ENCODE peak calls at places on chromosome 10, in eight cellular contexts. E is Panc1, S is heart left ventricle, V is body of pancreas, M is PC-3, A is right lobe of liver, W is psoas muscle, R is A549. X is an unnamed sample.

GRCh38 chr10:21195149-21195731 is 298.1 kb upstream of the NEBL start:
- ATAC-seq in E (no peak), S (no peak), V (no peak), M (peak; percentile 37), A (peak; percentile 79), W (no peak), R (peak; percentile 54), X (no peak)

GRCh38 chr10:23345861-23346260 is 1.3 kb upstream of the C10orf67 start:
- ATAC-seq in E (no peak), S (no peak), V (no peak), M (peak; percentile 83), A (no peak), W (no peak), R (no peak), X (no peak)

GRCh38 chr10:102211615-102212299 is 14.3 kb upstream of the ELOVL3 start:
- ATAC-seq in E (no peak), S (no peak), V (no peak), M (no peak), A (no peak), W (no peak), R (no peak), X (no peak)

GRCh38 chr10:35194906-35195305 is 68.3 kb downstream of the CREM start:
- ATAC-seq in E (no peak), S (peak; percentile 14), V (no peak), M (no peak), A (no peak), W (peak; percentile 29), R (no peak), X (no peak)

GRCh38 chr10:48792687-48793096 is 108.0 kb downstream of the WDFY4 start:
- ATAC-seq in E (no peak), S (peak; percentile 51), V (no peak), M (peak; percentile 68), A (no peak), W (no peak), R (no peak), X (peak; percentile 50)

GRCh38 chr10:72449842-72450495 is 95.2 kb upstream of the DNAJB12 start:
- ATAC-seq in E (no peak), S (no peak), V (peak; percentile 66), M (no peak), A (no peak), W (no peak), R (no peak), X (no peak)

GRCh38 chr10:69901623-69902505 is 100.2 kb downstream of the COL13A1 start:
- ATAC-seq in E (peak; percentile 90), S (peak; percentile 65), V (peak; percentile 76), M (peak; percentile 85), A (peak; percentile 76), W (peak; percentile 63), R (peak; percentile 84), X (peak; percentile 75)

GRCh38 chr10:95531994-95532399 is 29.2 kb downstream of the SORBS1 start:
- ATAC-seq in E (no peak), S (no peak), V (no peak), M (no peak), A (peak; percentile 38), W (no peak), R (no peak), X (no peak)

GRCh38 chr10:67802767-67803538 is 35.0 kb downstream of the DNAJC12 start:
- ATAC-seq in E (no peak), S (no peak), V (peak; percentile 34), M (peak; percentile 27), A (peak; percentile 38), W (peak; percentile 48), R (no peak), X (no peak)

GRCh38 chr10:13587367-13587766 is 602 bp downstream of the PRPF18 start:
- ATAC-seq in E (peak; percentile 25), S (no peak), V (no peak), M (peak; percentile 26), A (peak; percentile 35), W (peak; percentile 34), R (peak; percentile 26), X (no peak)

GRCh38 chr10:99742701-99743100 is 10.7 kb downstream of the CUTC start:
- ATAC-seq in E (no peak), S (no peak), V (no peak), M (peak; percentile 43), A (no peak), W (peak; percentile 87), R (no peak), X (no peak)

GRCh38 chr10:93973748-93974445 is 19.8 kb upstream of the PLCE1 start:
- ATAC-seq in E (no peak), S (no peak), V (no peak), M (no peak), A (no peak), W (no peak), R (no peak), X (no peak)

GRCh38 chr10:19283285-19283684 is 234.7 kb downstream of the MALRD1 start:
- ATAC-seq in E (no peak), S (no peak), V (no peak), M (no peak), A (no peak), W (no peak), R (no peak), X (no peak)

GRCh38 chr10:102534333-102534732 is 30.6 kb downstream of the SUFU start:
- ATAC-seq in E (no peak), S (no peak), V (no peak), M (no peak), A (peak; percentile 46), W (no peak), R (no peak), X (no peak)

GRCh38 chr10:79105164-79105739 is 36.5 kb downstream of the ZMIZ1 start:
- ATAC-seq in E (no peak), S (no peak), V (no peak), M (peak; percentile 47), A (peak; percentile 66), W (no peak), R (no peak), X (no peak)
- TF ChIP-seq CTCF in E (no peak), S (peak; percentile 13), V (peak; percentile 30), M (peak; percentile 36), A (peak; percentile 21), W (peak; percentile 10), R (no peak), X (no peak)

GRCh38 chr10:62422068-62422590 is 48.0 kb downstream of the ZNF365 start:
- ATAC-seq in E (peak; percentile 76), S (no peak), V (no peak), M (peak; percentile 69), A (no peak), W (no peak), R (no peak), X (no peak)
- TF ChIP-seq CTCF in E (no peak), S (no peak), V (no peak), M (peak; percentile 51), A (no peak), W (no peak), R (no peak), X (no peak)

GRCh38 chr10:127815147-127815546 is 77.6 kb downstream of the CLRN3 start:
- ATAC-seq in E (no peak), S (no peak), V (no peak), M (no peak), A (no peak), W (no peak), R (no peak), X (no peak)

GRCh38 chr10:127813290-127813689 is 76.3 kb downstream of the FOXI2 start:
- ATAC-seq in E (peak; percentile 65), S (no peak), V (no peak), M (no peak), A (no peak), W (no peak), R (no peak), X (no peak)
- TF ChIP-seq CTCF in E (peak; percentile 66), S (peak; percentile 28), V (no peak), M (peak; percentile 45), A (peak; percentile 22), W (no peak), R (peak; percentile 17), X (no peak)

GRCh38 chr10:44990302-44990655 is 10.4 kb upstream of the ZNF22 start:
- ATAC-seq in E (peak; percentile 59), S (peak; percentile 23), V (no peak), M (no peak), A (peak; percentile 62), W (no peak), R (no peak), X (no peak)
- TF ChIP-seq CTCF in E (no peak), S (peak; percentile 47), V (peak; percentile 37), M (peak; percentile 14), A (peak; percentile 30), W (no peak), R (peak; percentile 18), X (no peak)

GRCh38 chr10:104577861-104578480 is 63.1 kb upstream of the SORCS3 start:
- ATAC-seq in E (no peak), S (no peak), V (no peak), M (no peak), A (no peak), W (no peak), R (no peak), X (no peak)
- TF ChIP-seq CTCF in E (no peak), S (no peak), V (no peak), M (no peak), A (no peak), W (no peak), R (no peak), X (no peak)

GRCh38 chr10:118564652-118565051 is 30.8 kb downstream of the PRLHR start:
- ATAC-seq in E (peak; percentile 69), S (peak; percentile 35), V (no peak), M (no peak), A (no peak), W (no peak), R (peak; percentile 67), X (no peak)
- TF ChIP-seq CTCF in E (peak; percentile 62), S (peak; percentile 29), V (no peak), M (peak; percentile 40), A (no peak), W (no peak), R (peak; percentile 16), X (no peak)

GRCh38 chr10:84571146-84571545 is 242.8 kb downstream of the CCSER2 start:
- ATAC-seq in E (no peak), S (no peak), V (no peak), M (no peak), A (no peak), W (no peak), R (no peak), X (no peak)
- TF ChIP-seq CTCF in E (no peak), S (no peak), V (no peak), M (no peak), A (no peak), W (no peak), R (no peak), X (no peak)

X was measured in gastroesophageal sphincter.